ENCODE peak calls at places on chromosomes 1 and 21, in six cellular contexts. V, J, E, U, F and N are unnamed samples.

GRCh38 chr1:50027794-50028193 is 4.0 kb upstream of the AGBL4 start:
- DNase-seq in J (no peak), V (no peak), E (no peak), U (no peak), F (no peak), N (no peak)

GRCh38 chr1:2544875-2545638 is 11.1 kb upstream of the TNFRSF14 start:
- DNase-seq in F (no peak), V (no peak), U (no peak), E (no peak), J (no peak), N (peak; percentile 22)

GRCh38 chr1:53552146-53552940 is 93.1 kb downstream of the DMRTB1 start:
- DNase-seq in V (peak; percentile 1), U (no peak), E (no peak), F (no peak), J (no peak), N (no peak)

GRCh38 chr21:28971171-28971570 is 21.5 kb downstream of the LTN1 start:
- DNase-seq in V (no peak), U (no peak), J (no peak), E (no peak), F (no peak), N (no peak)

GRCh38 chr21:32131960-32132359 is 146.9 kb downstream of the MIS18A start:
- DNase-seq in E (no peak), J (no peak), U (no peak), F (peak; percentile 23), V (no peak), N (no peak)

GRCh38 chr1:228030451-228031201 is 23.8 kb downstream of the WNT3A start:
- DNase-seq in J (no peak), F (no peak), V (no peak), U (no peak), E (peak; percentile 21), N (no peak)

GRCh38 chr1:114178940-114179339 is 25.3 kb upstream of the SYT6 start:
- DNase-seq in J (no peak), U (no peak), F (no peak), V (no peak), E (no peak), N (no peak)

GRCh38 chr1:68049941-68050878 is at the start of gene DIRAS3:
- DNase-seq in F (peak; percentile 25), E (no peak), J (no peak), V (no peak), U (peak; percentile 14), N (no peak)

GRCh38 chr1:246302251-246302625 is 204.8 kb downstream of the SMYD3 start:
- DNase-seq in E (no peak), U (no peak), F (no peak), V (no peak), J (no peak), N (no peak)

GRCh38 chr1:17984510-17985085 is 123.0 kb upstream of the IGSF21 start:
- DNase-seq in V (no peak), U (peak; percentile 39), J (peak; percentile 62), F (peak; percentile 32), E (peak; percentile 55), N (peak; percentile 58)

GRCh38 chr1:214516434-214517326 is 34.7 kb downstream of the PTPN14 start:
- DNase-seq in V (no peak), J (no peak), U (no peak), E (no peak), F (no peak), N (no peak)

GRCh38 chr21:39776589-39776988 is 31.6 kb downstream of the IGSF5 start:
- DNase-seq in F (no peak), V (no peak), U (no peak), E (no peak), J (no peak), N (no peak)

GRCh38 chr21:34511787-34512451 is at the start of gene KCNE1:
- DNase-seq in F (no peak), E (no peak), U (no peak), J (no peak), V (no peak), N (no peak)

GRCh38 chr21:19237603-19238002 is 834.0 kb upstream of the TMPRSS15 start:
- DNase-seq in J (no peak), E (no peak), V (no peak), U (no peak), F (no peak), N (no peak)

GRCh38 chr1:56216173-56216572 is 363.2 kb downstream of the PLPP3 start:
- DNase-seq in U (no peak), E (no peak), V (no peak), J (no peak), F (no peak), N (no peak)

GRCh38 chr1:183023601-183024351 is 556 bp downstream of the LAMC1 start:
- DNase-seq in U (peak; percentile 14), V (peak; percentile 35), E (peak; percentile 80), J (peak; percentile 62), F (peak; percentile 88), N (peak; percentile 45)

GRCh38 chr21:17537299-17537698 is 24.5 kb downstream of the CXADR start:
- DNase-seq in V (no peak), U (no peak), E (no peak), F (no peak), J (no peak), N (no peak)

GRCh38 chr1:44568128-44568900 is 106.0 kb downstream of the TMEM53 start:
- DNase-seq in V (no peak), F (no peak), J (no peak), U (no peak), E (no peak), N (no peak)

GRCh38 chr1:69648486-69648885 is 80.8 kb downstream of the LRRC7 start:
- DNase-seq in V (no peak), F (no peak), U (no peak), J (no peak), E (no peak), N (no peak)

GRCh38 chr1:156458181-156458503 is 42.4 kb downstream of the MEF2D start:
- DNase-seq in V (no peak), J (no peak), U (no peak), E (peak; percentile 5), F (no peak), N (no peak)

GRCh38 chr1:43587594-43587993 is 56.9 kb downstream of the PTPRF start:
- DNase-seq in J (no peak), V (no peak), U (no peak), E (no peak), F (no peak), N (no peak)